ENCODE peak calls at places on chromosomes 11 and 22, in four cellular contexts. I is effector memory CD4-positive, alpha-beta T cell; W is GM23338; C is CD8-positive, alpha-beta T cell. R is an unnamed sample. For H3K4me1, the result is how much of the 10 kb centered on the place peaks cover.

GRCh38 chr11:133697603-133698002 is 147.7 kb downstream of the SPATA19 start:
- DNase-seq in C (no peak), I (no peak), W (no peak), R (no peak)

GRCh38 chr22:31926969-31927368 is 17.4 kb upstream of the YWHAH start:
- DNase-seq in I (no peak), C (no peak), W (peak), R (no peak)

GRCh38 chr22:24954114-24954463 is 1.6 kb downstream of the KIAA1671 start:
- DNase-seq in I (no peak), C (no peak), W (peak), R (no peak)

GRCh38 chr11:45146072-45147016 is at the start of gene PRDM11:
- DNase-seq in W (peak), C (peak), I (peak), R (peak)

GRCh38 chr11:45209904-45210699 is 63.7 kb downstream of the PRDM11 start:
- DNase-seq in C (no peak), W (peak), I (no peak), R (peak)

GRCh38 chr11:119722281-119722794 is 6.7 kb downstream of the NECTIN1 start:
- DNase-seq in I (no peak), W (peak), C (no peak), R (no peak)

GRCh38 chr11:9527481-9528140 is 45.9 kb upstream of the WEE1 start:
- DNase-seq in I (no peak), W (no peak), C (no peak), R (no peak)

GRCh38 chr11:85750646-85751045 is 60.3 kb downstream of the SYTL2 start:
- DNase-seq in C (no peak), I (no peak), W (no peak), R (no peak)

GRCh38 chr22:37126882-37127281 is 17.4 kb upstream of the TMPRSS6 start:
- DNase-seq in W (peak), I (no peak), C (no peak), R (no peak)

GRCh38 chr11:26079966-26080365 is 252.0 kb upstream of the ANO3 start:
- DNase-seq in C (no peak), I (no peak), W (no peak), R (no peak)

GRCh38 chr11:69646493-69647201 is 5.7 kb downstream of the CCND1 start:
- DNase-seq in I (no peak), C (no peak), W (no peak), R (peak)

GRCh38 chr11:2304156-2305139 is 2.6 kb downstream of the TSPAN32 start:
- DNase-seq in W (no peak), C (no peak), I (no peak), R (no peak)

GRCh38 chr11:95140397-95141030 is 50.9 kb downstream of the ENDOD1 start:
- DNase-seq in W (no peak), C (no peak), I (no peak), R (no peak)

GRCh38 chr11:58613228-58613627 is 9.2 kb upstream of the CNTF start:
- DNase-seq in W (no peak), C (no peak), I (no peak), R (no peak)

GRCh38 chr11:78727816-78728215 is 153.2 kb upstream of the NARS2 start:
- DNase-seq in W (no peak), I (no peak), C (no peak), R (no peak)

GRCh38 chr11:102807921-102808320 is 10.0 kb upstream of the MMP1 start:
- DNase-seq in C (no peak), W (peak), I (no peak), R (no peak)

GRCh38 chr11:48182860-48183526 is 33.6 kb upstream of the OR4B1 start:
- DNase-seq in C (no peak), W (no peak), I (no peak), R (no peak)

GRCh38 chr11:44564198-44564597 is 1.3 kb upstream of the CD82 start:
- DNase-seq in W (no peak), I (no peak), C (no peak), R (no peak)

GRCh38 chr11:121337078-121337477 is 44.5 kb downstream of the SC5D start:
- DNase-seq in I (no peak), C (no peak), W (no peak), R (no peak)

GRCh38 chr11:7651140-7651551 is 22.2 kb downstream of the CYB5R2 start:
- DNase-seq in I (no peak), W (no peak), C (no peak), R (no peak)

GRCh38 chr11:63583288-63583687 is 20.1 kb upstream of the PLAAT2 start:
- DNase-seq in W (no peak), C (no peak), I (no peak), R (no peak)

GRCh38 chr11:121295246-121296007 is 2.9 kb downstream of the SC5D start:
- DNase-seq in C (no peak), W (no peak), I (no peak), R (no peak)

GRCh38 chr11:64814712-64815187 is 4.4 kb upstream of the MEN1 start:
- DNase-seq in W (no peak), I (no peak), C (no peak), R (no peak)

GRCh38 chr11:21142007-21142406 is 472.6 kb downstream of the NELL1 start:
- DNase-seq in W (peak), I (no peak), C (no peak), R (peak)

GRCh38 chr11:119166368-119167076 is 2.0 kb upstream of the NLRX1 start:
- DNase-seq in C (no peak), W (no peak), I (no peak), R (no peak)

GRCh38 chr11:103798456-103798855 is 238.0 kb upstream of the DDI1 start:
- DNase-seq in C (no peak), W (no peak), I (no peak), R (peak)

GRCh38 chr11:2797741-2798361 is 87.7 kb downstream of the CDKN1C start:
- DNase-seq in W (no peak), I (no peak), C (no peak), R (no peak)

GRCh38 chr22:23431337-23432072 is 148.6 kb downstream of the IGLL1 start:
- DNase-seq in C (no peak), W (no peak), I (no peak), R (peak)

GRCh38 chr11:67563354-67564114 is 20.1 kb upstream of the GSTP1 start:
- DNase-seq in I (no peak), W (no peak), C (no peak), R (no peak)

GRCh38 chr11:69904331-69905201 is 85.3 kb upstream of the FGF3 start:
- DNase-seq in C (no peak), W (no peak), I (no peak), R (no peak)

GRCh38 chr22:38432264-38432663 is 22.7 kb downstream of the KCNJ4 start:
- DNase-seq in C (no peak), W (no peak), I (no peak), R (no peak)

GRCh38 chr11:6067502-6067901 is 36.9 kb upstream of the OR56A1 start:
- DNase-seq in W (no peak), C (no peak), I (no peak), R (no peak)

GRCh38 chr11:94759522-94759921 is 8.6 kb upstream of the AMOTL1 start:
- DNase-seq in I (no peak), C (no peak), W (no peak), R (no peak)

GRCh38 chr22:45263790-45264269 is 20.9 kb upstream of the UPK3A start:
- DNase-seq in I (no peak), C (no peak), W (peak), R (no peak)

GRCh38 chr11:73017024-73017751 is 124.9 kb downstream of the FCHSD2 start:
- DNase-seq in W (no peak), C (no peak), I (no peak), R (no peak)

DNA sequence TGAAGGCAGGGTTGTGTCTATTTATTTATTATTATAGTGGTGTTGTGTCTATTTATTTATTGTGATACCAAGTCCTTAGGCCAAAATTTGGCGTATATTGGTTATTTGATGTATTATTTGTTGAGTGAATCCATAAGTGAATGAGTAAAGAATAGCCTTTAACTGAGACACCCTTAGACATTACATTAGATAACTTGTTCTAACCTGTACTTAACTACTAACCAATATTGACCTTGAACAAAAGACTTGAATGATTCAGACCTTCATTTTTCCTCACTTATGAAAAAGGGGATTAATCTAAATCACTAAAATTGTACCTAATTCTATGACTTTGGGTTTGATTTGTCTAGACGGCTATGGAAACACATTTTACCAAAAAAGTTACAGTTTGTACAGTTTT is 370.5 kb downstream of the JRKL start:
- DNase-seq in W (no peak), C (no peak), I (no peak), R (no peak)
- H3K27ac ChIP-seq in W (no peak), C (no peak), I (no peak), R (no peak)

GRCh38 chr22:39952347-39952746 is 7.8 kb upstream of the TMA7B start:
- DNase-seq in W (no peak), C (no peak), I (no peak), R (no peak)

GRCh38 chr22:39949964-39950737 is 10.0 kb upstream of the TMA7B start:
- DNase-seq in C (no peak), W (no peak), I (no peak), R (no peak)

GRCh38 chr22:39955675-39956074 is 4.5 kb upstream of the TMA7B start:
- DNase-seq in I (no peak), W (no peak), C (no peak), R (no peak)

GRCh38 chr22:39954584-39955055 is 5.6 kb upstream of the TMA7B start:
- DNase-seq in W (no peak), I (no peak), C (no peak), R (peak)

DNA sequence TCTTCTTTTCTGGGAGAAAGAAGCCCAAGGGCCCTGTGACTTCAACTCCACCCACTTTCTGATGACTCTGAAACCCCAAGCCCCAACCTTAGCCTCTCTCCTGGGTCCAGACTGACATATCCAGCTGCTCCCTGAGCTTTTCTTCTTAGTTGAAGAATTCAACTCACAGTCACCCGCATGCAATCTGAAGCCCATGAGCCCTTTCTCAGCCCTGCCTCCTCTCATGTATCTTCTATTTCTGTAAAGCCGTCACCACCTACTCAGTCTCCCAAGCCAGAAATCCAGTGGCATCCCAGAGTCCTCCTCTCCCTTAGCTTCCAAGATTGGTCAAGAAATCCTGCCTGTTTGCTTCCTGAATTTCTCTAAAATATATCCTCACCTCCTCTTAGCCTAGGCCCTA is 7.1 kb upstream of the TMA7B start:
- DNase-seq in I (no peak), C (no peak), W (no peak), R (no peak)
- H3K4me3 ChIP-seq in I (no peak), C (no peak), W (no peak), R (no peak)

GRCh38 chr11:114296979-114297372 is 777 bp downstream of the NNMT start:
- DNase-seq in I (no peak), C (no peak), W (no peak), R (no peak)
- H3K4me1 ChIP-seq in I (under half), C (under half), W (under half), R (under half)

GRCh38 chr11:117387992-117388765 is 60.5 kb downstream of the CEP164 start:
- DNase-seq in I (no peak), C (no peak), W (no peak), R (no peak)
- H3K27ac ChIP-seq in I (no peak), C (no peak), W (no peak), R (no peak)

GRCh38 chr11:74990941-74991340 is 2.2 kb downstream of the NEU3 start:
- DNase-seq in W (no peak), I (no peak), C (no peak), R (no peak)
- H3K4me3 ChIP-seq in W (no peak), I (no peak), C (no peak), R (no peak)

DNA sequence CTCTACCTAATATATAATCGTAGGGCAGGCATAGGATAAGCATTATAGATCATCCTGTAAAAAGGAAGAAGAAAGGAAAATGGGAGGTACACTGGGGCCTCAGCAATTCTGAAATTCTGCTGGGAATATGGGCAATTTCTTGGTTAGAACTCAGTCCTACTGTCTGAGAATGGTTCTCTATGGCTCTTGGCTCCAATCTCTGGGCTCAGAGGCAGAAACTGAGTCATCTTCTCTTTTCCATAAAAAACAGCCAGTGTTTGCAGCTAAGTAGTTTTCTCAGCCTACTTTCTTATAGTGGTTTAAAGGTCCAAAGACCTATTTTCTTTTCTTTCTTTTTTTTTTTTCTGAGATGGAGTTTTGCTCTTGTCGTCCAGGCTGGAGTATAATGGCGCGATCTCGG is 135.8 kb upstream of the ZBED5 start:
- DNase-seq in I (no peak), C (no peak), W (no peak), R (no peak)
- H3K4me1 ChIP-seq in I (under half), C (under half), W (under half), R (under half)

R was measured in A673.